ENCODE peak calls at places on chromosomes 4 and X, in nine cellular contexts. H is H1; C is neuronal stem cell; L is CD8-positive, alpha-beta memory T cell; Z is Peyer's patch; N is lower lobe of right lung; M is brain microvascular endothelial cell; G is choroid plexus epithelial cell; I is heart left ventricle. Y is an unnamed sample.

GRCh38 chr4:184216436-184217004 is 1.2 kb downstream of the ENPP6 start:
- DNase-seq in H (no peak), C (no peak), L (no peak), Z (no peak), N (no peak), M (no peak), G (peak; percentile 10), I (no peak), Y (no peak)

GRCh38 chrX:78650906-78651437 is 8.2 kb downstream of the RTL3 start:
- DNase-seq in H (no peak), C (no peak), L (no peak), Z (no peak), N (no peak), M (peak; percentile 23), G (peak; percentile 84), I (no peak), Y (no peak)

GRCh38 chrX:65677954-65678469 is 10.6 kb downstream of the MSN start:
- DNase-seq in H (no peak), C (no peak), L (no peak), Z (no peak), N (no peak), M (peak; percentile 66), G (peak; percentile 79), I (peak; percentile 53), Y (no peak)

GRCh38 chr4:101756181-101756580 is 34.3 kb upstream of the BANK1 start:
- DNase-seq in H (no peak), C (no peak), L (no peak), Z (no peak), N (no peak), M (no peak), G (no peak), I (no peak), Y (no peak)

GRCh38 chrX:114097411-114097810 is 486.5 kb upstream of the HTR2C start:
- DNase-seq in H (no peak), C (no peak), L (no peak), Z (no peak), N (no peak), M (no peak), G (no peak), I (no peak), Y (no peak)

GRCh38 chrX:152821145-152821765 is 9.3 kb downstream of the CETN2 start:
- DNase-seq in H (peak; percentile 9), C (no peak), L (no peak), Z (no peak), N (no peak), M (peak; percentile 15), G (peak; percentile 48), I (no peak), Y (peak; percentile 15)

GRCh38 chr4:88107406-88108107 is 50.9 kb downstream of the ABCG2 start:
- DNase-seq in H (no peak), C (no peak), L (no peak), Z (no peak), N (no peak), M (no peak), G (peak; percentile 34), I (no peak), Y (no peak)

GRCh38 chr4:143773998-143774898 is 73.8 kb upstream of the FREM3 start:
- DNase-seq in H (peak; percentile 31), C (peak; percentile 31), L (no peak), Z (peak; percentile 58), N (peak; percentile 49), M (peak; percentile 71), G (peak; percentile 86), I (no peak), Y (peak; percentile 16)

GRCh38 chrX:47218920-47219815 is 687 bp downstream of the CDK16 start:
- DNase-seq in H (no peak), C (no peak), L (peak; percentile 53), Z (peak; percentile 51), N (peak; percentile 61), M (no peak), G (no peak), I (peak; percentile 50), Y (peak; percentile 40)

DNA sequence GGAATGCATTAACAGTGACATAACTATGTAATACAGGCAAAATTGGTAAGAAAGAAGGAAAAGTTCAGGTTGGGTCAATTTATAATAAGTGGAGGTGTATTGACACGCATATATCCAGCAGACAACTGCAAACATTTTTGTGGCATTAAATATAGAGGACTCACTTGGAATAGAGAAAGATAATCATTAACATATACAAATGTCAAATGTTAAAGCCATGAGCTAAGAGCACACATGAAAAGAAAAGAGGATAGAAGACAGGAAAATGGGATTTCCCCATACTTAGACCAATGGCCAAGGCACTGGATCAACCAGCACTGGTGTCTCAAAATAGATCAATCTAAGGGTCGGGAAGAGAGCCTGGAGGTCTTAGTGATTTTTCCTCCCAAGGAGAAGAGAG is 187.6 kb downstream of the PDGFC start:
- DNase-seq in H (no peak), C (no peak), L (no peak), Z (no peak), N (no peak), M (no peak), G (no peak), I (no peak), Y (no peak)
- H3K4me3 ChIP-seq in H (no peak overlapping the region), C (no peak overlapping the region), L (no peak overlapping the region), Z (no peak overlapping the region), N (no peak overlapping the region), M (no peak overlapping the region), G (no peak overlapping the region), I (no peak overlapping the region), Y (no peak overlapping the region)

DNA sequence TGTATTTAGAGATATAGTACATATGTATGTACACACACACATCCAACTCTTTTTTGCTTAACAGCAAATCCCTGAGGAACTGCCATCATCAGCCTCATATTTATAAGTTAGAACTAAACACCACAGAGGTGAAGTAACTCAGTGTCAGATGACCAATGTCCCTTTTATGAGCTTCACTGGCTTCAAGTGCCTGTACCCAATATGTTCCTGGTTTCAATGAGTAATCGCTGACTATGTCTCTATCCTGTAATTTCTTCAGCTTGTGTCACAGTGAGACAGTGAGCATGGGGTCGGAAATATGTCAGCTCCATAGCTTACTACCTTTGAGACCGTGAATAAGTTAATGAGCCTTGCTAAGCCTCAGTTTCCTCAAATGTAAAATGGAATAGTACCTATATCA is 136.2 kb upstream of the RASGEF1B start:
- DNase-seq in H (no peak), C (no peak), L (no peak), Z (no peak), N (no peak), M (no peak), G (no peak), I (no peak), Y (no peak)
- H3K4me3 ChIP-seq in H (no peak overlapping the region), C (no peak overlapping the region), L (no peak overlapping the region), Z (no peak overlapping the region), N (no peak overlapping the region), M (no peak overlapping the region), G (no peak overlapping the region), I (no peak overlapping the region), Y (no peak overlapping the region)

GRCh38 chr4:138910914-138911336 is 104.7 kb upstream of the NOCT start:
- DNase-seq in H (peak; percentile 5), C (peak; percentile 67), L (no peak), Z (no peak), N (peak; percentile 76), M (peak; percentile 93), G (peak; percentile 92), I (peak; percentile 74), Y (no peak)
- H3K4me3 ChIP-seq in H (no peak overlapping the region), C (no peak overlapping the region), L (no peak overlapping the region), Z (no peak overlapping the region), N (no peak overlapping the region), M (no peak overlapping the region), G (no peak overlapping the region), I (no peak overlapping the region), Y (no peak overlapping the region)

GRCh38 chr4:128654465-128654864 is 155.0 kb upstream of the JADE1 start:
- DNase-seq in H (no peak), C (no peak), L (no peak), Z (no peak), N (no peak), M (no peak), G (no peak), I (no peak), Y (no peak)
- H3K4me3 ChIP-seq in H (no peak overlapping the region), C (no peak overlapping the region), L (no peak overlapping the region), Z (no peak overlapping the region), N (no peak overlapping the region), M (no peak overlapping the region), G (no peak overlapping the region), I (no peak overlapping the region), Y (no peak overlapping the region)

DNA sequence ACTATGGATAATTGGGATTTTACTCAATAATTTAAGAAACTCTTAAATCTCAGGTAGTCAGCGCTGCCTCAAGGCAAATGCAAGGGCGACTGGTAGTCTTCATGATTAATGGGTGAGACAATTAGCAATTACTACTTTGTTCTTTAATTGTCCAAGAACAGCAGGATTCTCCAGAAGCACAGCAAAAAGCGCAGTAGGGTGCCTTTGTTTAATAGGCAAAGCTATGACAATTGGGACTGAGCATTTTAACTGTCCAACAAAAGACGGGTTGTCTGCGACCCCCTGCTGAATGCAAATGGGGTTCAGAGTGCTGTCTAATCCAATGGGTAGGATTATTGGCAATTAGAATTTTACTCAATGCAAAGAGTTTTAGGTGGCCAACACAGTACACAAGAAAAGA is 286.1 kb downstream of the CHIC1 start:
- DNase-seq in H (no peak), C (peak; percentile 37), L (no peak), Z (no peak), N (no peak), M (no peak), G (no peak), I (no peak), Y (no peak)
- H3K4me3 ChIP-seq in H (no peak overlapping the region), C (no peak overlapping the region), L (no peak overlapping the region), Z (peak overlapping the region; percentile 54), N (no peak overlapping the region), M (peak overlapping the region; percentile 62), G (no peak overlapping the region), I (no peak overlapping the region), Y (no peak overlapping the region)

DNA sequence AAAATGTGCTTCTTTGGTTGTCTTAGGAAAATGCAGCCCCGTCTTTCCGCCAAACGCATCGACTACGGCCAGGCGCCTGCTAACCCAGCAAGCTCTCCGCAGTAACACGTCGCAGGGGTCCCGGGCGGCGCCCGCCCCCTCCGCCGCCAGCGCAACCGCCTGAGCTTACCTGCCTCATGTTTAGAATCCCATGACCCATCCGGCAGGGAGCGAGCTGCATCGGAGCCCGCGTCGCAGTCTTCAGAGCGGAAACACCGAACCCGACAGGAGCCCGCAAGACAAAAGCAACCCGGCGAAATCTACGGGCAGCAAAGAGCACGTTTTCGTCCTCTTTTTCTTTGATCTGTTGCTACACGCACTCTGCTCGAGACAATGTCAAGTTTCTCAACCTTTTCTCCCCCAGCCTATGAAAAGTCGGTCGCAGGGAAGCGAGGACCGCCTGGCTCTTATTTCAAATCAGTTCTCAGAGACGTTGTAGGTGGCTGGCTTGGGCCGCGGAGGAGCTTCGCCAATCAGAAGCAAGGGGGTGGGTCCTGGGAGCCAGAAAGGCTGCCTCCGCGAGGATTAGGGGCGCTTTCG is at the start of gene MID1:
- DNase-seq in H (no peak), C (peak; percentile 71), L (no peak), Z (peak; percentile 23), N (peak; percentile 64), M (peak; percentile 80), G (peak; percentile 87), I (peak; percentile 68), Y (no peak)
- H3K4me3 ChIP-seq in H (peak within 1 kb of the TSS; percentile 73), C (peak within 1 kb of the TSS; percentile 85), L (no peak within 1 kb of the TSS), Z (peak within 1 kb of the TSS; percentile 62), N (peak within 1 kb of the TSS; percentile 60), M (peak within 1 kb of the TSS; percentile 69), G (peak within 1 kb of the TSS; percentile 69), I (peak within 1 kb of the TSS; percentile 64), Y (no peak within 1 kb of the TSS)

Y was measured in CD4-positive, CD25-positive, alpha-beta regulatory T cell.